ENCODE peak calls at places on chromosome 4, in ten cellular contexts. One of them, this sample, is unnamed.

GRCh38 chr4:8015512-8015911 is 75.9 kb upstream of the AFAP1 start:
- DNase-seq in DND-41: no peak
- DNase-seq in stomach: no peak
- DNase-seq in fibroblast of lung: no peak
- DNase-seq in A549: peak; percentile 16
- DNase-seq in thoracic aorta: no peak
- DNase-seq in HCT116: no peak
- DNase-seq in psoas muscle: no peak
- DNase-seq in CD4-positive, CD25-positive, alpha-beta regulatory T cell: no peak
- DNase-seq in IMR-90: peak; percentile 10
- DNase-seq in this sample: no peak

GRCh38 chr4:87150498-87151261 is 69.7 kb downstream of the KLHL8 start:
- DNase-seq in DND-41: peak; percentile 60
- DNase-seq in stomach: peak; percentile 30
- DNase-seq in fibroblast of lung: peak; percentile 79
- DNase-seq in A549: peak; percentile 63
- DNase-seq in thoracic aorta: peak; percentile 10
- DNase-seq in HCT116: peak; percentile 55
- DNase-seq in psoas muscle: no peak
- DNase-seq in CD4-positive, CD25-positive, alpha-beta regulatory T cell: peak; percentile 53
- DNase-seq in IMR-90: peak; percentile 71
- DNase-seq in this sample: peak; percentile 75

GRCh38 chr4:71932941-71933340 is 98.9 kb upstream of the NPFFR2 start:
- DNase-seq in DND-41: no peak
- DNase-seq in stomach: no peak
- DNase-seq in fibroblast of lung: no peak
- DNase-seq in A549: no peak
- DNase-seq in thoracic aorta: no peak
- DNase-seq in HCT116: no peak
- DNase-seq in psoas muscle: no peak
- DNase-seq in CD4-positive, CD25-positive, alpha-beta regulatory T cell: no peak
- DNase-seq in IMR-90: no peak
- DNase-seq in this sample: no peak

GRCh38 chr4:144782345-144782744 is 136.4 kb downstream of the HHIP start:
- DNase-seq in DND-41: peak; percentile 47
- DNase-seq in stomach: no peak
- DNase-seq in fibroblast of lung: no peak
- DNase-seq in A549: no peak
- DNase-seq in thoracic aorta: no peak
- DNase-seq in HCT116: no peak
- DNase-seq in psoas muscle: no peak
- DNase-seq in CD4-positive, CD25-positive, alpha-beta regulatory T cell: no peak
- DNase-seq in IMR-90: no peak
- DNase-seq in this sample: no peak

GRCh38 chr4:92303621-92304027 is at the start of gene GRID2:
- DNase-seq in DND-41: no peak
- DNase-seq in stomach: no peak
- DNase-seq in fibroblast of lung: peak; percentile 48
- DNase-seq in A549: no peak
- DNase-seq in thoracic aorta: no peak
- DNase-seq in HCT116: peak; percentile 7
- DNase-seq in psoas muscle: no peak
- DNase-seq in CD4-positive, CD25-positive, alpha-beta regulatory T cell: no peak
- DNase-seq in IMR-90: peak; percentile 2
- DNase-seq in this sample: no peak

GRCh38 chr4:101136373-101137370 is 210.7 kb downstream of the PPP3CA start:
- DNase-seq in DND-41: no peak
- DNase-seq in stomach: no peak
- DNase-seq in fibroblast of lung: no peak
- DNase-seq in A549: peak; percentile 17
- DNase-seq in thoracic aorta: no peak
- DNase-seq in HCT116: no peak
- DNase-seq in psoas muscle: no peak
- DNase-seq in CD4-positive, CD25-positive, alpha-beta regulatory T cell: no peak
- DNase-seq in IMR-90: no peak
- DNase-seq in this sample: no peak

GRCh38 chr4:131540256-131540655 is 1608.8 kb upstream of the PCDH10 start:
- DNase-seq in DND-41: no peak
- DNase-seq in stomach: no peak
- DNase-seq in fibroblast of lung: no peak
- DNase-seq in A549: no peak
- DNase-seq in thoracic aorta: no peak
- DNase-seq in HCT116: no peak
- DNase-seq in psoas muscle: no peak
- DNase-seq in CD4-positive, CD25-positive, alpha-beta regulatory T cell: no peak
- DNase-seq in IMR-90: no peak
- DNase-seq in this sample: no peak

GRCh38 chr4:25953740-25954139 is 39.7 kb downstream of the SMIM20 start:
- DNase-seq in DND-41: no peak
- DNase-seq in stomach: peak; percentile 27
- DNase-seq in fibroblast of lung: peak; percentile 4
- DNase-seq in A549: peak; percentile 8
- DNase-seq in thoracic aorta: no peak
- DNase-seq in HCT116: peak; percentile 79
- DNase-seq in psoas muscle: peak; percentile 41
- DNase-seq in CD4-positive, CD25-positive, alpha-beta regulatory T cell: no peak
- DNase-seq in IMR-90: peak; percentile 29
- DNase-seq in this sample: no peak

GRCh38 chr4:175560628-175561027 is 251.4 kb downstream of the GPM6A start:
- DNase-seq in DND-41: no peak
- DNase-seq in stomach: no peak
- DNase-seq in fibroblast of lung: peak; percentile 48
- DNase-seq in A549: peak; percentile 41
- DNase-seq in thoracic aorta: no peak
- DNase-seq in HCT116: peak; percentile 32
- DNase-seq in psoas muscle: no peak
- DNase-seq in CD4-positive, CD25-positive, alpha-beta regulatory T cell: no peak
- DNase-seq in IMR-90: peak; percentile 5
- DNase-seq in this sample: no peak

GRCh38 chr4:18894928-18895327 is 873.4 kb upstream of the LCORL start:
- DNase-seq in DND-41: no peak
- DNase-seq in stomach: no peak
- DNase-seq in fibroblast of lung: no peak
- DNase-seq in A549: no peak
- DNase-seq in thoracic aorta: no peak
- DNase-seq in HCT116: no peak
- DNase-seq in psoas muscle: no peak
- DNase-seq in CD4-positive, CD25-positive, alpha-beta regulatory T cell: no peak
- DNase-seq in IMR-90: no peak
- DNase-seq in this sample: no peak

GRCh38 chr4:83917572-83917971 is 381.7 kb downstream of the GPAT3 start:
- DNase-seq in DND-41: no peak
- DNase-seq in stomach: no peak
- DNase-seq in fibroblast of lung: no peak
- DNase-seq in A549: peak; percentile 46
- DNase-seq in thoracic aorta: no peak
- DNase-seq in HCT116: no peak
- DNase-seq in psoas muscle: no peak
- DNase-seq in CD4-positive, CD25-positive, alpha-beta regulatory T cell: no peak
- DNase-seq in IMR-90: peak; percentile 2
- DNase-seq in this sample: no peak

GRCh38 chr4:147782087-147782781 is 50.3 kb downstream of the ARHGAP10 start:
- DNase-seq in DND-41: no peak
- DNase-seq in stomach: no peak
- DNase-seq in fibroblast of lung: peak; percentile 65
- DNase-seq in A549: no peak
- DNase-seq in thoracic aorta: no peak
- DNase-seq in HCT116: peak; percentile 22
- DNase-seq in psoas muscle: no peak
- DNase-seq in CD4-positive, CD25-positive, alpha-beta regulatory T cell: no peak
- DNase-seq in IMR-90: peak; percentile 70
- DNase-seq in this sample: no peak

GRCh38 chr4:150256841-150257273 is 178.6 kb downstream of the DCLK2 start:
- DNase-seq in DND-41: no peak
- DNase-seq in stomach: no peak
- DNase-seq in fibroblast of lung: no peak
- DNase-seq in A549: no peak
- DNase-seq in thoracic aorta: no peak
- DNase-seq in HCT116: no peak
- DNase-seq in psoas muscle: no peak
- DNase-seq in CD4-positive, CD25-positive, alpha-beta regulatory T cell: no peak
- DNase-seq in IMR-90: no peak
- DNase-seq in this sample: peak; percentile 46

GRCh38 chr4:10077492-10078335 is 38.9 kb downstream of the WDR1 start:
- DNase-seq in DND-41: no peak
- DNase-seq in stomach: peak; percentile 36
- DNase-seq in fibroblast of lung: peak; percentile 21
- DNase-seq in A549: no peak
- DNase-seq in thoracic aorta: no peak
- DNase-seq in HCT116: no peak
- DNase-seq in psoas muscle: no peak
- DNase-seq in CD4-positive, CD25-positive, alpha-beta regulatory T cell: no peak
- DNase-seq in IMR-90: no peak
- DNase-seq in this sample: peak; percentile 19

GRCh38 chr4:88804234-88804633 is 106.6 kb upstream of the NAP1L5 start:
- DNase-seq in DND-41: no peak
- DNase-seq in stomach: no peak
- DNase-seq in fibroblast of lung: no peak
- DNase-seq in A549: no peak
- DNase-seq in thoracic aorta: no peak
- DNase-seq in HCT116: no peak
- DNase-seq in psoas muscle: no peak
- DNase-seq in CD4-positive, CD25-positive, alpha-beta regulatory T cell: no peak
- DNase-seq in IMR-90: no peak
- DNase-seq in this sample: no peak
- H3K4me1 ChIP-seq in DND-41: no peaks in the 10 kb centered on the region
- H3K4me1 ChIP-seq in stomach: peaks cover 4% of the 10 kb centered on the region
- H3K4me1 ChIP-seq in fibroblast of lung: peaks cover 2% of the 10 kb centered on the region
- H3K4me1 ChIP-seq in A549: peaks cover 14% of the 10 kb centered on the region
- H3K4me1 ChIP-seq in thoracic aorta: peaks cover 13% of the 10 kb centered on the region
- H3K4me1 ChIP-seq in HCT116: no peaks in the 10 kb centered on the region
- H3K4me1 ChIP-seq in psoas muscle: peaks cover 29% of the 10 kb centered on the region
- H3K4me1 ChIP-seq in CD4-positive, CD25-positive, alpha-beta regulatory T cell: no peaks in the 10 kb centered on the region
- H3K4me1 ChIP-seq in IMR-90: peaks cover 2% of the 10 kb centered on the region
- H3K4me1 ChIP-seq in this sample: no peaks in the 10 kb centered on the region

DNA sequence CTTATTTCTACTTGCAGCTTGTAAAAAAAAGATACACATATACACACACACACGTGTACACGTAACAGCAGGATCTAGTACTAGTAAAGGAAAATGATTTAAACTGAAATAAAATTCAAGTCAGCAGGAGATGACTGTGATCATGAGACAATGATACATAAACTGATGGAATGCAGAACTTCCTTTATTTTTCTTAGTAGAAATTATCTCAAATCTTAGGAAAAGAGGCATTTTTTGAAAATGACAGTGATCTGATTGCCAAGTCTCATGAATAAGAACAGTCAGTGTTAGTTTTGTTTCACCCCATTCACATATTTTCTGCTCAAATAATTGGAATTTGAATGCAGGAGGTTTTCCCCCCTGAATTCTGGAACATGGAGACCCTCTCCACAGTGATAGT is 11.2 kb downstream of the APBB2 start:
- DNase-seq in DND-41: no peak
- DNase-seq in stomach: no peak
- DNase-seq in fibroblast of lung: peak; percentile 38
- DNase-seq in A549: no peak
- DNase-seq in thoracic aorta: no peak
- DNase-seq in HCT116: no peak
- DNase-seq in psoas muscle: no peak
- DNase-seq in CD4-positive, CD25-positive, alpha-beta regulatory T cell: no peak
- DNase-seq in IMR-90: peak; percentile 63
- DNase-seq in this sample: no peak
- H3K4me1 ChIP-seq in DND-41: no peaks in the 10 kb centered on the region
- H3K4me1 ChIP-seq in stomach: peaks cover 11% of the 10 kb centered on the region
- H3K4me1 ChIP-seq in fibroblast of lung: peaks cover 18% of the 10 kb centered on the region
- H3K4me1 ChIP-seq in A549: peaks cover 18% of the 10 kb centered on the region
- H3K4me1 ChIP-seq in thoracic aorta: peaks cover 31% of the 10 kb centered on the region
- H3K4me1 ChIP-seq in HCT116: peaks cover 36% of the 10 kb centered on the region
- H3K4me1 ChIP-seq in psoas muscle: peaks cover 19% of the 10 kb centered on the region
- H3K4me1 ChIP-seq in CD4-positive, CD25-positive, alpha-beta regulatory T cell: no peaks in the 10 kb centered on the region
- H3K4me1 ChIP-seq in IMR-90: peaks cover 27% of the 10 kb centered on the region
- H3K4me1 ChIP-seq in this sample: peaks cover 35% of the 10 kb centered on the region

DNA sequence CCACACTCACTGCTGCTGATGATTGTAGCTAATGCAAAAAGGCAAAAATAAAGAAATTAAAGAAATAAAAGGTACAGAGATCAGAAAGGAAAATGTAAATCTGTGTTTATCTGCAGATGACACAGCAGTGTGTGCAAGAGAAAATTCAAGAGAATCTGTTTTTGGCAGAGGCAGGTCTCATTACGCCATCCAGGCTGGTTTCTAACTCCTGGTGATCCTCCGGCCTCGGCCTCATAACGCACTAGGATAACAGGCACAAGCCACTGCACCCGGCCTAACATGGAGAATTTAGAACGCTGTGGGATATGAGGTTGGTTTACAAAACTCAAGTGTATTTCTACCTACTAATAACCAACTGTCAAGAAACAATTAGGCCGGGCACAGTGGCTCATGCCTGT is 29.4 kb downstream of the CTBP1 start:
- DNase-seq in DND-41: no peak
- DNase-seq in stomach: no peak
- DNase-seq in fibroblast of lung: peak; percentile 61
- DNase-seq in A549: no peak
- DNase-seq in thoracic aorta: no peak
- DNase-seq in HCT116: no peak
- DNase-seq in psoas muscle: no peak
- DNase-seq in CD4-positive, CD25-positive, alpha-beta regulatory T cell: no peak
- DNase-seq in IMR-90: peak; percentile 42
- DNase-seq in this sample: no peak
- H3K4me1 ChIP-seq in DND-41: peaks cover 29% of the 10 kb centered on the region
- H3K4me1 ChIP-seq in stomach: peaks cover 30% of the 10 kb centered on the region
- H3K4me1 ChIP-seq in fibroblast of lung: peaks cover 6% of the 10 kb centered on the region
- H3K4me1 ChIP-seq in A549: no peaks in the 10 kb centered on the region
- H3K4me1 ChIP-seq in thoracic aorta: no peaks in the 10 kb centered on the region
- H3K4me1 ChIP-seq in HCT116: no peaks in the 10 kb centered on the region
- H3K4me1 ChIP-seq in psoas muscle: no peaks in the 10 kb centered on the region
- H3K4me1 ChIP-seq in CD4-positive, CD25-positive, alpha-beta regulatory T cell: peaks cover 33% of the 10 kb centered on the region
- H3K4me1 ChIP-seq in IMR-90: peaks cover 3% of the 10 kb centered on the region
- H3K4me1 ChIP-seq in this sample: no peaks in the 10 kb centered on the region

DNA sequence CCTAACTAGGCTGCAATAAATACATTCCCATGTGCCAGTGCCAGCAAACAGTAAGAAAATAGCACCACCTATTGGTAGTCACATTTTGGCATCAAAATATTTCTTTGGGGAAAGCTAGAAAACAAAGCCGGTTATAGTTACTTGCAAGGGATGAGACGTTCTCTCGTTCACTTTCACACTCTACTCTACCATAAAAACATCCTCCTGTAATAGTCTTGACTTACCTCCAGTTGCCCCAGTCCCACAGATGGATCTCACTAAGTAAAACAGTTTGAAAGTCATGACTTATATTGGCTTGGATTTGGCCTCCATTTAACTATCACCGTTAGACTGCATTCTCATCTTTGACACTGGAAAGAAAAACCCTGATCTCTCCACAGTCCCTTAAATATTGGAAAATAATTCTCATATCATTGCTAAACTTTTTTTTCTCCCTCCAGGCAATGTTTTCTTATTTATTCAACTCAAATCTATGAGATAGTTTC is 9.7 kb downstream of the BMP3 start:
- DNase-seq in DND-41: no peak
- DNase-seq in stomach: no peak
- DNase-seq in fibroblast of lung: peak; percentile 56
- DNase-seq in A549: peak; percentile 9
- DNase-seq in thoracic aorta: no peak
- DNase-seq in HCT116: no peak
- DNase-seq in psoas muscle: no peak
- DNase-seq in CD4-positive, CD25-positive, alpha-beta regulatory T cell: peak; percentile 43
- DNase-seq in IMR-90: peak; percentile 35
- DNase-seq in this sample: no peak
- H3K4me1 ChIP-seq in DND-41: no peaks in the 10 kb centered on the region
- H3K4me1 ChIP-seq in stomach: no peaks in the 10 kb centered on the region
- H3K4me1 ChIP-seq in fibroblast of lung: no peaks in the 10 kb centered on the region
- H3K4me1 ChIP-seq in A549: no peaks in the 10 kb centered on the region
- H3K4me1 ChIP-seq in thoracic aorta: no peaks in the 10 kb centered on the region
- H3K4me1 ChIP-seq in HCT116: no peaks in the 10 kb centered on the region
- H3K4me1 ChIP-seq in psoas muscle: no peaks in the 10 kb centered on the region
- H3K4me1 ChIP-seq in CD4-positive, CD25-positive, alpha-beta regulatory T cell: no peaks in the 10 kb centered on the region
- H3K4me1 ChIP-seq in IMR-90: peaks cover 2% of the 10 kb centered on the region
- H3K4me1 ChIP-seq in this sample: no peaks in the 10 kb centered on the region

GRCh38 chr4:76212851-76213414 is 691 bp downstream of the SCARB2 start:
- DNase-seq in DND-41: peak; percentile 35
- DNase-seq in stomach: no peak
- DNase-seq in fibroblast of lung: peak; percentile 60
- DNase-seq in A549: peak; percentile 9
- DNase-seq in thoracic aorta: no peak
- DNase-seq in HCT116: no peak
- DNase-seq in psoas muscle: no peak
- DNase-seq in CD4-positive, CD25-positive, alpha-beta regulatory T cell: peak; percentile 57
- DNase-seq in IMR-90: peak; percentile 61
- DNase-seq in this sample: no peak
- H3K4me1 ChIP-seq in DND-41: peaks cover 42% of the 10 kb centered on the region
- H3K4me1 ChIP-seq in stomach: peaks cover 76% of the 10 kb centered on the region
- H3K4me1 ChIP-seq in fibroblast of lung: peaks cover 14% of the 10 kb centered on the region
- H3K4me1 ChIP-seq in A549: peaks cover 37% of the 10 kb centered on the region
- H3K4me1 ChIP-seq in thoracic aorta: peaks cover 38% of the 10 kb centered on the region
- H3K4me1 ChIP-seq in HCT116: peaks cover 18% of the 10 kb centered on the region
- H3K4me1 ChIP-seq in psoas muscle: peaks cover 71% of the 10 kb centered on the region
- H3K4me1 ChIP-seq in CD4-positive, CD25-positive, alpha-beta regulatory T cell: peaks cover 20% of the 10 kb centered on the region
- H3K4me1 ChIP-seq in IMR-90: peaks cover 11% of the 10 kb centered on the region
- H3K4me1 ChIP-seq in this sample: peaks cover 59% of the 10 kb centered on the region

This sample was measured in Caco-2.